ENCODE peak calls at places on chromosomes 16 and 17, in four cellular contexts. H is fibroblast of lung, F is keratinocyte, M is neuronal stem cell. W is an unnamed sample.
A peak's percentile ranks its signal among the peaks of the same experiment; 100 is the strongest.

GRCh38 chr16:13390093-13390985 is 488.9 kb downstream of the SHISA9 start:
- DNase-seq in H (no peak), F (no peak), M (no peak), W (no peak)

GRCh38 chr16:48180868-48181480 is 25.2 kb upstream of the ABCC12 start:
- DNase-seq in H (no peak), F (no peak), M (no peak), W (no peak)

GRCh38 chr17:75501378-75502071 is 13.8 kb downstream of the CASKIN2 start:
- DNase-seq in H (no peak), F (no peak), M (no peak), W (no peak)

GRCh38 chr17:63544467-63545301 is 5.6 kb upstream of the DCAF7 start:
- DNase-seq in H (no peak), F (no peak), M (no peak), W (no peak)

GRCh38 chr17:17134952-17135340 is 71.2 kb downstream of the PLD6 start:
- DNase-seq in H (no peak), F (no peak), M (no peak), W (no peak)

GRCh38 chr17:63419949-63420867 is 25.9 kb downstream of the CYB561 start:
- DNase-seq in H (no peak), F (no peak), M (no peak), W (no peak)

GRCh38 chr16:56388209-56388608 is 37.1 kb downstream of the AMFR start:
- DNase-seq in H (peak; percentile 25), F (no peak), M (no peak), W (no peak)

GRCh38 chr16:89801800-89802199 is 14.6 kb downstream of the FANCA start:
- DNase-seq in H (peak; percentile 72), F (no peak), M (no peak), W (no peak)

GRCh38 chr17:8745586-8746500 is 1.2 kb upstream of the CCDC42 start:
- DNase-seq in H (peak; percentile 38), F (no peak), M (peak; percentile 80), W (peak; percentile 44)

GRCh38 chr17:79057727-79058400 is 16.8 kb upstream of the ENGASE start:
- DNase-seq in H (no peak), F (no peak), M (no peak), W (no peak)

DNA sequence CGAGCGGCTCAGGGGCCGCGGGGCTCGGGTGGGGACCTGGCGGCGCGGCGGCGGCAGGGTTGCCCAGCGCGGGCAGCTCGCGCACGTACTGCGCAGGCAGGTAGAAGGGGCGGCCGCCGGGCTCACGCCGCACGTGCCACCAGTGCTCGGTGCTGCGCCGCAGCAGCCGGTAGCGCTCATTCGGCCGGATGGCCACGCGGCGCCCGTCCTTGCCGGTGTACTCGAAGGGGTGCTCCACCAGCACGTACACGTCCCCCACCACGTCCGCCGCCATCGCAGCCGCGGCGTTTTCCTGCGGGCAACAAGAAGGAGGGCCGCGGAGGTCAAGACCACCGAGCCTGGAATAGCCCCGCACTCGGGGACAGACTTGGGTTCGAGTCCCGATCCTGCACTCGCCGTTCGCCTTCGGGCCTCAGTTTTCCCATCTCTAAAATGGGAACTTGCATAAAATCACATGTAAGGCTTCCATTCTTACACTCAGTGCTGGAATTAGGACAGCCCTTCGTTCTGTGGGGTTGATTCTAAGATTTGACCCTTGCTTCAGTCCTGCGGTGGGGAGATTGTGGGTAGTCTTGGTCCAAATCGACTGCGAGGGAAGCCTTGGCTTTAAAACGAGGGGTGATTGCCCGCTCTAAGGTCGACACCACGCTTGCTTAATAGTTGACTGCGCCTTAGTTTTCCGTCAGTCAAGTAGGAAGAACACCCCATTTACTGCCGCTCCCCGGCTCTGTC is 2.5 kb downstream of the ARHGAP27 start:
- DNase-seq in H (no peak), F (no peak), M (no peak), W (no peak)
- H3K4me1 ChIP-seq in H (peaks cover 9% of the 10 kb centered on the region), F (peaks cover 36% of the 10 kb centered on the region), M (peaks cover 7% of the 10 kb centered on the region), W (peaks cover 31% of the 10 kb centered on the region)

GRCh38 chr17:67360880-67361279 is 5.5 kb downstream of the PSMD12 start:
- DNase-seq in H (no peak), F (no peak), M (no peak), W (no peak)

GRCh38 chr17:67362173-67362572 is 4.2 kb downstream of the PSMD12 start:
- DNase-seq in H (no peak), F (no peak), M (no peak), W (no peak)

GRCh38 chr17:67365762-67366192 is 600 bp downstream of the PSMD12 start:
- DNase-seq in H (peak; percentile 71), F (no peak), M (no peak), W (no peak)

GRCh38 chr17:67366193-67367157 is at the start of gene PSMD12:
- DNase-seq in H (peak; percentile 91), F (peak; percentile 73), M (peak; percentile 87), W (peak; percentile 75)

GRCh38 chr17:67364847-67365761 is 1.3 kb downstream of the PSMD12 start:
- DNase-seq in H (no peak), F (no peak), M (no peak), W (no peak)
- H3K4me1 ChIP-seq in H (peaks cover 12% of the 10 kb centered on the region), F (peaks cover 20% of the 10 kb centered on the region), M (peaks cover 7% of the 10 kb centered on the region), W (peaks cover 30% of the 10 kb centered on the region)

DNA sequence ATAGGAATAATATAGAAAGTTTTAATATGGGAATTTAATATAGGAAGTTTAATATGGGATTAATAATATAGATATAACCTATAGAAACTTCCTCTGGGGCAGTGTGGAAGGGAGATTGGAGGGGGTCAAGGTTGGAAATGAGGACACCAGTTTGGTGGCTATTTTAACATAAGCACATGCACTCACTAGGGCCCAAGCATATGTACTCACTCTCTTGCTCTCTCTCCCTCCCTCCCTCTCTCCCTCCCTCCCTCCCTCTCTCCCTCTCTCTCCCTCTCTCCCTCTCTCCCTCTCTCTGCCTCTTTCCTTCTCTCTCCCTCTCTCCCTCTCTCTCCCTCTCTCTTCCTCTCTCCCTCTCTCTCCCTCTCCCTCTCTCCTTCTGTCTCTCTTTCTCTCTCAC is 528.1 kb downstream of the NPIPA7 start:
- DNase-seq in H (no peak), F (no peak), M (no peak), W (no peak)
- H3K4me1 ChIP-seq in H (no peaks in the 10 kb centered on the region), F (no peaks in the 10 kb centered on the region), M (peaks cover 3% of the 10 kb centered on the region), W (no peaks in the 10 kb centered on the region)

GRCh38 chr17:68679882-68680281 is 78.7 kb upstream of the FAM20A start:
- DNase-seq in H (no peak), F (no peak), M (no peak), W (no peak)

GRCh38 chr17:68686108-68686988 is 85.2 kb upstream of the FAM20A start:
- DNase-seq in H (no peak), F (no peak), M (no peak), W (no peak)

GRCh38 chr17:68682913-68683312 is 81.7 kb upstream of the FAM20A start:
- DNase-seq in H (no peak), F (no peak), M (no peak), W (no peak)

DNA sequence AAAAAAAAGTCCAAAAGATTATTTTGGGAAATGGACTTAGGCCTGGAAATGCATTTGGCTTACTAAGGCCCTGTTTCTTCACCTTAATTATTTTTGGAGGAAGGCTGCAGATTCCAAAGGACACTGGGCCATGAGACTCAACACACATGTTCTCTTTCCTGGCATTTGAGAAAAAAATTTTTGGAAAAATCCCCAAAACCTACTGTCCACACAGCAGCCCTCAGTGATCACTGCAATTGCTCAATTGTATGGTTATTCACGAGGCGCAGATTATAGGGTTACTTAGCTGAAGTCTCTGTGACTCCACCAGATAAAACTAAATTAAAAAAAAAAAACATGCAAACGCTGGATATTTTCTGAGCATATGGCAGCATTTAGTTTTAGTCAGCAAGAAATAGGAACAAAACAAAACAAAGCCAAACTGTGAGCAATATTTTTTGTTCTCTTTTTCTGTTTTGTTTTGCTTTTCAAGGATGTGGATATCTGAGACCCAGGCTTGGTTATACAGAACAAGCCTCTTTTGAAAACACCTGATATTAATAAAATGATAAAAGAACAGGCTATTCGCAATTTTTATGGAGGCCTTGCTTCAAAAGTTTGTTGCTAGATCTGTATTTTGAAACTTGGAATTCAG is 83.8 kb upstream of the FAM20A start:
- DNase-seq in H (peak; percentile 8), F (no peak), M (no peak), W (no peak)
- H3K4me1 ChIP-seq in H (no peaks in the 10 kb centered on the region), F (no peaks in the 10 kb centered on the region), M (no peaks in the 10 kb centered on the region), W (peaks cover 45% of the 10 kb centered on the region)

DNA sequence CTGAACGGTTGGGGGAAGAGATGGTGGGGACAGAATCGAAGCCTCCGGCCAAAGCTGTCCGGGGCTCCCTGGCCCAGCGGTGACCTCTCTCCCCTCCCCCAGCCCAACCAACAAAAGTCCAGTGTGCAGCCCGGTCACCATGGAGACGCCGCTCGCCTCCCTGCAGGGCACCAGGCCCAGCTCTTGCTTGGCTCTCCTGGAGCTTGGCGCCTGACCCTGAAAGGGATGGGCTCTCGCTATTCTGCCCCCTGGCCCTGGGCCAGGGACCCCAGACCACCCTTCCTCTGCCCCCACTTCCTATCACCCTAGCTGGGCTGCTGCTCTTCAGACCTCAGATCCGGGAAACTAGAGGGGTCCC is 1.3 kb downstream of the METRN start:
- DNase-seq in H (peak; percentile 54), F (no peak), M (peak; percentile 84), W (no peak)
- H3K4me1 ChIP-seq in H (peaks cover 14% of the 10 kb centered on the region), F (peaks cover 31% of the 10 kb centered on the region), M (peaks cover 44% of the 10 kb centered on the region), W (peaks cover 15% of the 10 kb centered on the region)

GRCh38 chr16:22878955-22879354 is 65.0 kb downstream of the HS3ST2 start:
- DNase-seq in H (no peak), F (no peak), M (no peak), W (no peak)
- H3K4me1 ChIP-seq in H (no peaks in the 10 kb centered on the region), F (no peaks in the 10 kb centered on the region), M (no peaks in the 10 kb centered on the region), W (no peaks in the 10 kb centered on the region)

GRCh38 chr17:7580631-7581554 is 1.5 kb downstream of the CD68 start:
- DNase-seq in H (no peak), F (no peak), M (no peak), W (no peak)
- H3K4me1 ChIP-seq in H (peaks cover 38% of the 10 kb centered on the region), F (peaks cover 47% of the 10 kb centered on the region), M (peaks cover 15% of the 10 kb centered on the region), W (peaks cover 49% of the 10 kb centered on the region)